ENCODE peak calls at places on chromosome 4, in eight cellular contexts. L is HCT116, J is PC-3, V is uterus, I is pancreas, U is psoas muscle, W is upper lobe of left lung, G is HepG2. O is an unnamed sample.

GRCh38 chr4:56684320-56684719 is 3.2 kb upstream of the HOPX start:
- DNase-seq in V (no peak), W (no peak), G (no peak), I (no peak), J (peak; percentile 43), U (no peak), L (no peak), O (no peak)

GRCh38 chr4:124178449-124179021 is 534.0 kb downstream of the ANKRD50 start:
- DNase-seq in G (no peak), J (peak; percentile 49), U (peak; percentile 10), L (no peak), I (no peak), V (no peak), W (no peak), O (peak; percentile 47)

GRCh38 chr4:142940614-142941013 is 94.5 kb upstream of the INPP4B start:
- DNase-seq in L (no peak), J (no peak), G (no peak), I (peak; percentile 52), V (no peak), W (no peak), U (no peak), O (no peak)

GRCh38 chr4:76219299-76220055 is 5.9 kb upstream of the SCARB2 start:
- DNase-seq in L (no peak), G (peak; percentile 62), J (peak; percentile 45), I (no peak), V (no peak), U (no peak), W (no peak), O (no peak)

GRCh38 chr4:89823416-89823815 is 13.5 kb downstream of the SNCA start:
- DNase-seq in J (no peak), G (no peak), I (no peak), U (no peak), L (no peak), V (no peak), W (no peak), O (no peak)

GRCh38 chr4:1533501-1534064 is 127.3 kb upstream of the NKX1-1 start:
- DNase-seq in G (no peak), I (no peak), V (no peak), U (peak; percentile 4), J (no peak), W (no peak), L (no peak), O (peak; percentile 28)

GRCh38 chr4:70728096-70728495 is 6.3 kb downstream of the RUFY3 start:
- DNase-seq in I (no peak), G (no peak), W (peak; percentile 44), U (no peak), J (no peak), V (no peak), L (no peak), O (no peak)

GRCh38 chr4:155692990-155693659 is 26.5 kb downstream of the GUCY1A1 start:
- DNase-seq in G (no peak), I (no peak), L (no peak), V (no peak), U (no peak), W (no peak), J (no peak), O (no peak)

GRCh38 chr4:181952478-181952877 is 290.7 kb upstream of the TENM3 start:
- DNase-seq in I (no peak), G (no peak), W (no peak), U (no peak), V (no peak), L (no peak), J (peak; percentile 31), O (no peak)

DNA sequence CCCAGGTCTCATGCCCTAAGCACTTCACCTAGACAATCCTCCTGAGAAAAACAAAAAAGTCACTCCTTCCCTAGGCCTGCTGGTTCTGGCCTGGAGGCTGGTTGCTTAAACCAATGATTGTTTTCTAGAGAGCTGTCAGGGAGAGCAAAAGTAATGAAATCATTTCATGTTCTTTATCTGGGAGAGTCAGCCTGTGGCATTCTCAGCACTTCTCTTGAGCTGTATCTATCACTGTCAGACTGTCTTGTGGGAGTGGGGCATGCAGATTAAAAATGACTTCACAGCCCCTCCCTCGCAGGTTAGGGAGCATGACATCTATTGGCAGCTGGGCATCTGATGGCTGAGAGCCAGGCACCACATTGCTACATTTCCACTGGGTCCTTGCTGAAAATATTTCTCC is 20.4 kb upstream of the TMEM154 start:
- DNase-seq in W (no peak), U (no peak), L (no peak), J (no peak), I (no peak), V (no peak), G (no peak), O (no peak)
- H3K4me3 ChIP-seq in W (no peak overlapping the region), U (no peak overlapping the region), L (no peak overlapping the region), J (no peak overlapping the region), I (no peak overlapping the region), V (no peak overlapping the region), G (no peak overlapping the region), O (no peak overlapping the region)

DNA sequence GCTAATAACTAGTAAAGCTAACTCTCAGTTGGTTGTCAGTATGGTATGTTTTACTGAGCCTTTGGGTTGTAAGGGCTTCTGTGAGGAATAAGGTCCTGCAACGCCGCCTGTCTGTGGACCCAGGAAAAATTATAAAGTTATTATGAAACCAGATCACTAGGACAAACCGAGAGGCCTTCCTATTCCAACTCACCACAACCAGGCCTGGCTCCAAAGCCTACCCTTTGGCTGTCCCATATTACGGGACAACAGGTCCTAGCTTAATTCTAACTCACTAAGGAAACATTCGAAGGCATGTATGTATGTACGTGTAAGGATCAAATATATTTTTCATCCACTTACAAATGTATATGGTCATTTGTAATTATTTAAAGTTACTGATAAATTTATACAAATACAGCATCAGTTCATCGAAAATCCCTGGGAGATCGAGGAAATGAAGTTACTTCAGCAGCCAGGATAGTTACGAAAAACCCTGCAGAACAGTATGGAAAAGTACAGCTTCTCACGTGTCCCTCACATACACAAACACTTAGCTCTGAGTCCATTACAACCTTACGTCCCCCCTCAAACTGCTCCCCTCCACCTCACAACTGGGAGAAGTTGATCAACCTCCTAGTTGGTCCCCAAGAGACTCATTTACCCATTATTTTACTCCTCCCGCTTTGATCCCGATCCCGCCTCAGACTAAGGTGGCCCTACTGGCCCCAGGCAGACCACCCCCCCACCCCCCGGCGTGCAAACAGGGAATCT is 1.2 kb downstream of the ANKRD17 start:
- DNase-seq in I (peak; percentile 79), G (peak; percentile 86), U (peak; percentile 70), J (peak; percentile 89), V (peak; percentile 78), L (peak; percentile 70), W (peak; percentile 84), O (peak; percentile 86)
- H3K4me1 ChIP-seq in I (peaks cover 9% of the 10 kb centered on the region), G (peaks cover 60% of the 10 kb centered on the region), U (peaks cover 60% of the 10 kb centered on the region), J (peaks cover 26% of the 10 kb centered on the region), V (no peaks in the 10 kb centered on the region), L (peaks cover 9% of the 10 kb centered on the region), W (peaks cover 45% of the 10 kb centered on the region), O (no peaks in the 10 kb centered on the region)

GRCh38 chr4:18518098-18518497 is 496.5 kb upstream of the LCORL start:
- DNase-seq in G (no peak), L (no peak), I (no peak), V (no peak), U (no peak), J (no peak), W (no peak), O (no peak)
- H3K9me3 ChIP-seq in G (no peaks in the 10 kb centered on the region), L (no peaks in the 10 kb centered on the region), I (no peaks in the 10 kb centered on the region), V (no peaks in the 10 kb centered on the region), U (no peaks in the 10 kb centered on the region), J (no peaks in the 10 kb centered on the region), W (no peaks in the 10 kb centered on the region), O (peaks cover 2% of the 10 kb centered on the region)

GRCh38 chr4:8274066-8274652 is 4.6 kb downstream of the HTRA3 start:
- DNase-seq in V (no peak), U (no peak), I (no peak), J (no peak), G (no peak), L (no peak), W (no peak), O (no peak)

GRCh38 chr4:8272472-8273428 is 3.2 kb downstream of the HTRA3 start:
- DNase-seq in G (no peak), I (no peak), J (no peak), L (no peak), V (no peak), W (no peak), U (no peak), O (no peak)

GRCh38 chr4:8274772-8275241 is 5.3 kb downstream of the HTRA3 start:
- DNase-seq in G (no peak), W (peak; percentile 42), U (peak; percentile 92), V (peak; percentile 92), J (no peak), L (no peak), I (no peak), O (peak; percentile 91)

GRCh38 chr4:8271821-8272220 is 2.3 kb downstream of the HTRA3 start:
- DNase-seq in I (no peak), W (no peak), U (no peak), V (no peak), L (no peak), J (no peak), G (no peak), O (no peak)

DNA sequence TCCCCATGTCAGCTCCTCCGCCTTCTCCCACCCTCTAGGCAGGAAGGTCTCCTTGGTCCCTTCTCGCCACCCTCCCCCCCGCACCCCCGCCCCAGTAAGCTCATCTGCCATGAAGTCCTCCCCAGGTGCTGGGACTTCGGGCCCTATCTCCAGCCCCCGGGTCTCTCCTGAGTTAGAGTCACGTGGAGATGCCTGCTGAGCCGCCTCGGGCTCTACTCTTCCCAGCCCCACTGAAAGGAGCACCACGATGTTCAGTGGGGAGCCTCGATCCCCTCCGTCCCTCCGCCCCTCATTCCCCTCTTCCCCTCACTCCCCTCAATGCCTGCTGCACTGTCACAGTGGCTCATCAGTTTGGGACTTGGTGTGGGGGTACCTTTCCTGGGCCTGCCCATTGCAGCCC is 3.9 kb downstream of the HTRA3 start:
- DNase-seq in I (no peak), W (no peak), G (no peak), L (no peak), U (no peak), J (no peak), V (no peak), O (no peak)
- H3K4me3 ChIP-seq in I (no peak overlapping the region), W (no peak overlapping the region), G (no peak overlapping the region), L (no peak overlapping the region), U (no peak overlapping the region), J (no peak overlapping the region), V (no peak overlapping the region), O (no peak overlapping the region)

GRCh38 chr4:184444953-184445309 is 29.4 kb downstream of the IRF2 start:
- DNase-seq in L (no peak), U (no peak), V (no peak), J (no peak), I (no peak), W (no peak), G (no peak), O (no peak)
- H3K4me1 ChIP-seq in L (no peaks in the 10 kb centered on the region), U (peaks cover 91% of the 10 kb centered on the region), V (peaks cover 17% of the 10 kb centered on the region), J (peaks cover 3% of the 10 kb centered on the region), I (no peaks in the 10 kb centered on the region), W (peaks cover 53% of the 10 kb centered on the region), G (peaks cover 46% of the 10 kb centered on the region), O (peaks cover 4% of the 10 kb centered on the region)

DNA sequence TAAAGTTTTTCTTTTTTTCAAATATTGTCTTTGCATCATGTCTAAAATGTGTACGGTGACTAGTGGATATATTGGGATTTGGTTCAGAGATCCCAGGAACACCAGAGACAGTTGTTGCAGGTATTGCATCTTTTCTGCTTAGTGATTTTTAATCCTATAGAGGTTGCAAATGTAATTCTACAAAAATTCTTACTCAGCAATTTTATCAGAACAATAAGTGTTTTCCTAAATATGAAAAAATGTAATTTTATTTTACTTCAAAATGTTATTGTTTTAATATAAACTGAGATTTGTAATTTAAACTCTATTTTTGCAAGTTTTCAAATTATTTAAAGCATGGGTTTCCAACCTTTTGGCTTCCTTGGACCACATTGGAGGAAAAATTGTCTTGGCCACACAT is 8.2 kb downstream of the ZNF718 start:
- DNase-seq in G (no peak), V (no peak), I (no peak), J (no peak), W (no peak), U (no peak), L (no peak), O (no peak)
- H3K9me3 ChIP-seq in G (peaks cover 36% of the 10 kb centered on the region), V (no peaks in the 10 kb centered on the region), I (no peaks in the 10 kb centered on the region), J (peaks cover 35% of the 10 kb centered on the region), W (peaks cover 41% of the 10 kb centered on the region), U (peaks cover 32% of the 10 kb centered on the region), L (peaks cover 16% of the 10 kb centered on the region), O (peaks cover 7% of the 10 kb centered on the region)

O was measured in aorta.